ENCODE peak calls at places on chromosomes 6 and 20, in six cellular contexts. One of them, this sample, is unnamed.

GRCh38 chr6:138517635-138518034 is 18.3 kb upstream of the NHSL1 start:
- DNase-seq in fibroblast of mammary gland: peak; percentile 47
- DNase-seq in CD8-positive, alpha-beta memory T cell: peak; percentile 69
- DNase-seq in pancreas: no peak
- DNase-seq in HAP-1: no peak
- DNase-seq in lower leg skin: no peak
- DNase-seq in this sample: peak; percentile 50

GRCh38 chr20:9493818-9494217 is 20.6 kb upstream of the LAMP5 start:
- DNase-seq in HAP-1: no peak
- DNase-seq in lower leg skin: no peak
- DNase-seq in pancreas: no peak
- DNase-seq in fibroblast of mammary gland: no peak
- DNase-seq in CD8-positive, alpha-beta memory T cell: no peak
- DNase-seq in this sample: no peak

GRCh38 chr20:2879148-2879547 is 5.9 kb downstream of the PTPRA start:
- DNase-seq in lower leg skin: no peak
- DNase-seq in CD8-positive, alpha-beta memory T cell: no peak
- DNase-seq in fibroblast of mammary gland: peak; percentile 95
- DNase-seq in HAP-1: no peak
- DNase-seq in pancreas: no peak
- DNase-seq in this sample: peak; percentile 78

GRCh38 chr6:167130712-167131684 is 8.1 kb downstream of the CCR6 start:
- DNase-seq in lower leg skin: no peak
- DNase-seq in pancreas: no peak
- DNase-seq in CD8-positive, alpha-beta memory T cell: no peak
- DNase-seq in fibroblast of mammary gland: no peak
- DNase-seq in HAP-1: no peak
- DNase-seq in this sample: no peak

GRCh38 chr6:393391-394221 is 2.1 kb downstream of the IRF4 start:
- DNase-seq in pancreas: peak; percentile 54
- DNase-seq in lower leg skin: no peak
- DNase-seq in CD8-positive, alpha-beta memory T cell: no peak
- DNase-seq in fibroblast of mammary gland: no peak
- DNase-seq in HAP-1: no peak
- DNase-seq in this sample: no peak

GRCh38 chr6:74115674-74116073 is 419.7 kb downstream of the CD109 start:
- DNase-seq in fibroblast of mammary gland: peak; percentile 42
- DNase-seq in CD8-positive, alpha-beta memory T cell: no peak
- DNase-seq in lower leg skin: no peak
- DNase-seq in pancreas: no peak
- DNase-seq in HAP-1: no peak
- DNase-seq in this sample: peak; percentile 16

GRCh38 chr6:38058022-38058421 is 238.5 kb downstream of the ZFAND3 start:
- DNase-seq in fibroblast of mammary gland: peak; percentile 68
- DNase-seq in pancreas: no peak
- DNase-seq in lower leg skin: no peak
- DNase-seq in CD8-positive, alpha-beta memory T cell: no peak
- DNase-seq in HAP-1: peak; percentile 15
- DNase-seq in this sample: peak; percentile 21

GRCh38 chr6:64750910-64751309 is 956.1 kb downstream of the EYS start:
- DNase-seq in fibroblast of mammary gland: no peak
- DNase-seq in HAP-1: no peak
- DNase-seq in lower leg skin: no peak
- DNase-seq in CD8-positive, alpha-beta memory T cell: peak; percentile 7
- DNase-seq in pancreas: no peak
- DNase-seq in this sample: no peak

GRCh38 chr6:167968091-167968490 is 29.4 kb upstream of the KIF25 start:
- DNase-seq in fibroblast of mammary gland: peak; percentile 10
- DNase-seq in pancreas: no peak
- DNase-seq in CD8-positive, alpha-beta memory T cell: no peak
- DNase-seq in lower leg skin: no peak
- DNase-seq in HAP-1: peak; percentile 21
- DNase-seq in this sample: peak; percentile 7

GRCh38 chr6:116827561-116828240 is 1.2 kb downstream of the GPRC6A start:
- DNase-seq in fibroblast of mammary gland: no peak
- DNase-seq in CD8-positive, alpha-beta memory T cell: no peak
- DNase-seq in HAP-1: no peak
- DNase-seq in pancreas: no peak
- DNase-seq in lower leg skin: no peak
- DNase-seq in this sample: no peak

GRCh38 chr6:105799051-105799450 is 287.1 kb upstream of the PRDM1 start:
- DNase-seq in lower leg skin: no peak
- DNase-seq in pancreas: no peak
- DNase-seq in fibroblast of mammary gland: peak; percentile 53
- DNase-seq in HAP-1: peak; percentile 13
- DNase-seq in CD8-positive, alpha-beta memory T cell: no peak
- DNase-seq in this sample: no peak

GRCh38 chr6:113684382-113684901 is 172.7 kb upstream of the MARCKS start:
- DNase-seq in CD8-positive, alpha-beta memory T cell: no peak
- DNase-seq in HAP-1: no peak
- DNase-seq in lower leg skin: no peak
- DNase-seq in fibroblast of mammary gland: no peak
- DNase-seq in pancreas: no peak
- DNase-seq in this sample: peak; percentile 32

GRCh38 chr6:89148016-89148750 is 2.3 kb downstream of the PM20D2 start:
- DNase-seq in lower leg skin: no peak
- DNase-seq in fibroblast of mammary gland: peak; percentile 35
- DNase-seq in HAP-1: no peak
- DNase-seq in pancreas: no peak
- DNase-seq in CD8-positive, alpha-beta memory T cell: no peak
- DNase-seq in this sample: no peak

GRCh38 chr6:125611573-125612399 is 137.6 kb upstream of the HEY2 start:
- DNase-seq in HAP-1: no peak
- DNase-seq in CD8-positive, alpha-beta memory T cell: no peak
- DNase-seq in pancreas: no peak
- DNase-seq in fibroblast of mammary gland: no peak
- DNase-seq in lower leg skin: no peak
- DNase-seq in this sample: no peak

GRCh38 chr6:155050311-155050710 is 55.2 kb downstream of the TIAM2 start:
- DNase-seq in pancreas: no peak
- DNase-seq in lower leg skin: no peak
- DNase-seq in CD8-positive, alpha-beta memory T cell: peak; percentile 60
- DNase-seq in fibroblast of mammary gland: no peak
- DNase-seq in HAP-1: no peak
- DNase-seq in this sample: no peak

GRCh38 chr6:53910834-53911233 is 116.0 kb downstream of the LRRC1 start:
- DNase-seq in HAP-1: peak; percentile 84
- DNase-seq in fibroblast of mammary gland: no peak
- DNase-seq in pancreas: no peak
- DNase-seq in CD8-positive, alpha-beta memory T cell: no peak
- DNase-seq in lower leg skin: no peak
- DNase-seq in this sample: peak; percentile 2

GRCh38 chr6:149890629-149891045 is 7.3 kb downstream of the RAET1E start:
- DNase-seq in pancreas: no peak
- DNase-seq in fibroblast of mammary gland: no peak
- DNase-seq in lower leg skin: no peak
- DNase-seq in HAP-1: no peak
- DNase-seq in CD8-positive, alpha-beta memory T cell: no peak
- DNase-seq in this sample: no peak
- H3K4me3 ChIP-seq in pancreas: no peak overlapping the region
- H3K4me3 ChIP-seq in fibroblast of mammary gland: no peak overlapping the region
- H3K4me3 ChIP-seq in lower leg skin: no peak overlapping the region
- H3K4me3 ChIP-seq in HAP-1: no peak overlapping the region
- H3K4me3 ChIP-seq in CD8-positive, alpha-beta memory T cell: no peak overlapping the region
- H3K4me3 ChIP-seq in this sample: no peak overlapping the region

GRCh38 chr6:75431379-75431778 is 62.2 kb downstream of the FILIP1 start:
- DNase-seq in pancreas: no peak
- DNase-seq in fibroblast of mammary gland: peak; percentile 57
- DNase-seq in CD8-positive, alpha-beta memory T cell: no peak
- DNase-seq in lower leg skin: no peak
- DNase-seq in HAP-1: no peak
- DNase-seq in this sample: no peak
- H3K4me3 ChIP-seq in pancreas: no peak overlapping the region
- H3K4me3 ChIP-seq in fibroblast of mammary gland: no peak overlapping the region
- H3K4me3 ChIP-seq in CD8-positive, alpha-beta memory T cell: no peak overlapping the region
- H3K4me3 ChIP-seq in lower leg skin: no peak overlapping the region
- H3K4me3 ChIP-seq in HAP-1: no peak overlapping the region
- H3K4me3 ChIP-seq in this sample: no peak overlapping the region

GRCh38 chr20:52048365-52048764 is 143.2 kb downstream of the ZFP64 start:
- DNase-seq in lower leg skin: no peak
- DNase-seq in fibroblast of mammary gland: no peak
- DNase-seq in CD8-positive, alpha-beta memory T cell: no peak
- DNase-seq in HAP-1: peak; percentile 68
- DNase-seq in pancreas: no peak
- DNase-seq in this sample: no peak
- H3K4me3 ChIP-seq in lower leg skin: no peak overlapping the region
- H3K4me3 ChIP-seq in fibroblast of mammary gland: no peak overlapping the region
- H3K4me3 ChIP-seq in CD8-positive, alpha-beta memory T cell: no peak overlapping the region
- H3K4me3 ChIP-seq in HAP-1: no peak overlapping the region
- H3K4me3 ChIP-seq in pancreas: no peak overlapping the region
- H3K4me3 ChIP-seq in this sample: no peak overlapping the region

GRCh38 chr20:62551408-62552323 is 75.9 kb upstream of the GATA5 start:
- DNase-seq in pancreas: no peak
- DNase-seq in HAP-1: no peak
- DNase-seq in fibroblast of mammary gland: no peak
- DNase-seq in lower leg skin: no peak
- DNase-seq in CD8-positive, alpha-beta memory T cell: no peak
- DNase-seq in this sample: no peak
- H3K4me3 ChIP-seq in pancreas: no peak overlapping the region
- H3K4me3 ChIP-seq in HAP-1: peak overlapping the region; percentile 18
- H3K4me3 ChIP-seq in fibroblast of mammary gland: no peak overlapping the region
- H3K4me3 ChIP-seq in lower leg skin: no peak overlapping the region
- H3K4me3 ChIP-seq in CD8-positive, alpha-beta memory T cell: no peak overlapping the region
- H3K4me3 ChIP-seq in this sample: no peak overlapping the region

GRCh38 chr20:38804682-38805501 is 605 bp upstream of the PPP1R16B start:
- DNase-seq in pancreas: no peak
- DNase-seq in HAP-1: peak; percentile 10
- DNase-seq in fibroblast of mammary gland: no peak
- DNase-seq in CD8-positive, alpha-beta memory T cell: peak; percentile 92
- DNase-seq in lower leg skin: peak; percentile 86
- DNase-seq in this sample: no peak
- H3K4me3 ChIP-seq in pancreas: no peak overlapping the region
- H3K4me3 ChIP-seq in HAP-1: peak overlapping the region; percentile 44
- H3K4me3 ChIP-seq in fibroblast of mammary gland: no peak overlapping the region
- H3K4me3 ChIP-seq in CD8-positive, alpha-beta memory T cell: peak overlapping the region; percentile 82
- H3K4me3 ChIP-seq in lower leg skin: no peak overlapping the region
- H3K4me3 ChIP-seq in this sample: no peak overlapping the region

GRCh38 chr6:158026901-158027589 is 45.4 kb downstream of the SYNJ2 start:
- DNase-seq in HAP-1: no peak
- DNase-seq in pancreas: no peak
- DNase-seq in CD8-positive, alpha-beta memory T cell: no peak
- DNase-seq in lower leg skin: no peak
- DNase-seq in fibroblast of mammary gland: no peak
- DNase-seq in this sample: no peak
- H3K4me3 ChIP-seq in HAP-1: no peak overlapping the region
- H3K4me3 ChIP-seq in pancreas: no peak overlapping the region
- H3K4me3 ChIP-seq in CD8-positive, alpha-beta memory T cell: peak overlapping the region; percentile 67
- H3K4me3 ChIP-seq in lower leg skin: no peak overlapping the region
- H3K4me3 ChIP-seq in fibroblast of mammary gland: no peak overlapping the region
- H3K4me3 ChIP-seq in this sample: no peak overlapping the region

GRCh38 chr6:4776493-4776966 is 326 bp downstream of the CDYL start:
- DNase-seq in lower leg skin: peak; percentile 86
- DNase-seq in HAP-1: no peak
- DNase-seq in fibroblast of mammary gland: no peak
- DNase-seq in CD8-positive, alpha-beta memory T cell: peak; percentile 66
- DNase-seq in pancreas: peak; percentile 73
- DNase-seq in this sample: no peak
- H3K4me3 ChIP-seq in lower leg skin: peak overlapping the region; percentile 50
- H3K4me3 ChIP-seq in HAP-1: peak overlapping the region; percentile 40
- H3K4me3 ChIP-seq in fibroblast of mammary gland: peak overlapping the region; percentile 69
- H3K4me3 ChIP-seq in CD8-positive, alpha-beta memory T cell: no peak overlapping the region
- H3K4me3 ChIP-seq in pancreas: peak overlapping the region; percentile 26
- H3K4me3 ChIP-seq in this sample: peak overlapping the region; percentile 56

GRCh38 chr6:28531479-28532128 is 5.9 kb downstream of the GPX5 start:
- DNase-seq in CD8-positive, alpha-beta memory T cell: no peak
- DNase-seq in lower leg skin: no peak
- DNase-seq in fibroblast of mammary gland: peak; percentile 16
- DNase-seq in HAP-1: no peak
- DNase-seq in pancreas: no peak
- DNase-seq in this sample: no peak

GRCh38 chr6:28534880-28535279 is 9.2 kb downstream of the GPX5 start:
- DNase-seq in pancreas: no peak
- DNase-seq in CD8-positive, alpha-beta memory T cell: no peak
- DNase-seq in HAP-1: no peak
- DNase-seq in lower leg skin: no peak
- DNase-seq in fibroblast of mammary gland: no peak
- DNase-seq in this sample: no peak

GRCh38 chr6:28541996-28542395 is 16.3 kb downstream of the GPX5 start:
- DNase-seq in fibroblast of mammary gland: no peak
- DNase-seq in pancreas: no peak
- DNase-seq in lower leg skin: no peak
- DNase-seq in HAP-1: no peak
- DNase-seq in CD8-positive, alpha-beta memory T cell: no peak
- DNase-seq in this sample: no peak

GRCh38 chr6:28537509-28538140 is 11.9 kb downstream of the GPX5 start:
- DNase-seq in CD8-positive, alpha-beta memory T cell: no peak
- DNase-seq in lower leg skin: no peak
- DNase-seq in fibroblast of mammary gland: peak; percentile 51
- DNase-seq in pancreas: no peak
- DNase-seq in HAP-1: no peak
- DNase-seq in this sample: no peak

DNA sequence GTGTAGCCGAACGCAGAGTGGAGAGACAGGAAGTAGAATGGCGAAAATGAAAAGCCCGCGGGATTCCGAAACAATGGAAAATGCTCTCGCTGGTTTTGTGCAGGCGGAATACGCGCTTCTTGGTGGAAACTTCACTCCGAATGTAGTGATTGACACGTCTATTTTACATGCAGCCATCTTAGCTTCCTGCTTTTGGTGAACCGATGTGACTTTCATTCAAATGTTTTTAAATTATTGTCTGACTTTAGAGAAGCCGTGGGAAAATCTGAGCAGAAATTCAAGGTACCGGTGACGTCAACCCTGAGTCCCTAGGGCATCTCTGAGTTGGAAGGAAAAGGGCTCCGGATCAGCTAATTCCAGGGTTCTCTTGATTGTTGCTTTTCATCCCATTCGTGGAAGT is 11.4 kb downstream of the GPX5 start:
- DNase-seq in CD8-positive, alpha-beta memory T cell: no peak
- DNase-seq in HAP-1: no peak
- DNase-seq in fibroblast of mammary gland: peak; percentile 49
- DNase-seq in lower leg skin: no peak
- DNase-seq in pancreas: no peak
- DNase-seq in this sample: no peak
- H3K4me3 ChIP-seq in CD8-positive, alpha-beta memory T cell: no peak overlapping the region
- H3K4me3 ChIP-seq in HAP-1: no peak overlapping the region
- H3K4me3 ChIP-seq in fibroblast of mammary gland: peak overlapping the region; percentile 39
- H3K4me3 ChIP-seq in lower leg skin: no peak overlapping the region
- H3K4me3 ChIP-seq in pancreas: no peak overlapping the region
- H3K4me3 ChIP-seq in this sample: peak overlapping the region; percentile 32

GRCh38 chr20:35171753-35172433 is at the start of gene PROCR:
- DNase-seq in CD8-positive, alpha-beta memory T cell: no peak
- DNase-seq in pancreas: peak; percentile 80
- DNase-seq in lower leg skin: peak; percentile 97
- DNase-seq in HAP-1: peak; percentile 97
- DNase-seq in fibroblast of mammary gland: peak; percentile 95
- DNase-seq in this sample: peak; percentile 91
- H3K4me3 ChIP-seq in CD8-positive, alpha-beta memory T cell: peak within 1 kb of the TSS; percentile 27
- H3K4me3 ChIP-seq in pancreas: peak within 1 kb of the TSS; percentile 20
- H3K4me3 ChIP-seq in lower leg skin: peak within 1 kb of the TSS; percentile 9
- H3K4me3 ChIP-seq in HAP-1: peak within 1 kb of the TSS; percentile 38
- H3K4me3 ChIP-seq in fibroblast of mammary gland: peak within 1 kb of the TSS; percentile 62
- H3K4me3 ChIP-seq in this sample: peak within 1 kb of the TSS; percentile 62

This sample was measured in fibroblast of villous mesenchyme.